ENCODE peak calls at places on chromosome 19, in six cellular contexts. U is KG1, A is mucosa of descending colon, Q is neural progenitor cell, V is sigmoid colon, F is HL-60. M is an unnamed sample.

GRCh38 chr19:53394522-53394973 is 401 bp upstream of the ZNF765 start:
- DNase-seq in U (no peak), A (peak; percentile 55), Q (peak; percentile 81), V (peak; percentile 80), F (no peak), M (peak; percentile 83)

GRCh38 chr19:1132625-1133383 is 29.0 kb downstream of the GPX4 start:
- DNase-seq in U (peak; percentile 56), A (peak; percentile 56), Q (no peak), V (no peak), F (no peak), M (no peak)

GRCh38 chr19:2027361-2027760 is 11.8 kb upstream of the BTBD2 start:
- DNase-seq in U (no peak), A (no peak), Q (no peak), V (no peak), F (no peak), M (no peak)

GRCh38 chr19:55368106-55368505 is 2.2 kb downstream of the IL11 start:
- DNase-seq in U (no peak), A (no peak), Q (no peak), V (no peak), F (no peak), M (no peak)

GRCh38 chr19:40257096-40257517 is 28.0 kb downstream of the AKT2 start:
- DNase-seq in U (no peak), A (no peak), Q (no peak), V (no peak), F (no peak), M (peak; percentile 31)

GRCh38 chr19:16564842-16565241 is 7.4 kb downstream of the SLC35E1 start:
- DNase-seq in U (no peak), A (no peak), Q (no peak), V (no peak), F (no peak), M (no peak)

GRCh38 chr19:30450945-30451344 is 78.8 kb downstream of the ZNF536 start:
- DNase-seq in U (no peak), A (no peak), Q (peak; percentile 10), V (no peak), F (no peak), M (peak; percentile 67)

GRCh38 chr19:49894879-49895565 is 1.7 kb downstream of the IL4I1 start:
- DNase-seq in U (no peak), A (no peak), Q (no peak), V (no peak), F (no peak), M (no peak)

GRCh38 chr19:7789447-7789846 is 26.4 kb downstream of the CLEC4M start:
- DNase-seq in U (no peak), A (peak; percentile 61), Q (peak; percentile 39), V (no peak), F (no peak), M (no peak)

GRCh38 chr19:55620951-55621672 is 3.3 kb downstream of the ZNF784 start:
- DNase-seq in U (no peak), A (no peak), Q (no peak), V (no peak), F (no peak), M (no peak)

GRCh38 chr19:47111682-47112165 is 1.9 kb downstream of the ZC3H4 start:
- DNase-seq in U (no peak), A (no peak), Q (no peak), V (no peak), F (peak; percentile 46), M (no peak)

M was measured in right cardiac atrium.